ENCODE peak calls at places on chromosomes 6 and 20, in five cellular contexts. U is breast epithelium, Y is uterus, B is mesendoderm, E is OCI-LY7. H is an unnamed sample. For H3K4me1, the result is how much of the 10 kb centered on the place peaks cover.

GRCh38 chr6:25022140-25022553 is 86.4 kb upstream of the RIPOR2 start:
- DNase-seq in U (no peak), Y (no peak), B (no peak), E (no peak), H (no peak)

GRCh38 chr6:14542670-14543366 is 425.2 kb downstream of the CD83 start:
- DNase-seq in U (no peak), Y (no peak), B (no peak), E (peak), H (no peak)

GRCh38 chr6:36113049-36113448 is 17.3 kb upstream of the MAPK13 start:
- DNase-seq in U (no peak), Y (no peak), B (no peak), E (no peak), H (no peak)

GRCh38 chr6:127015858-127016257 is 102.6 kb upstream of the RSPO3 start:
- DNase-seq in U (no peak), Y (no peak), B (peak), E (no peak), H (no peak)

GRCh38 chr6:84635081-84635745 is 129.2 kb downstream of the TBX18 start:
- DNase-seq in U (no peak), Y (no peak), B (peak), E (no peak), H (no peak)

GRCh38 chr6:37809144-37809543 is 10.4 kb upstream of the ZFAND3 start:
- DNase-seq in U (no peak), Y (no peak), B (no peak), E (no peak), H (no peak)

GRCh38 chr6:132412656-132413500 is 11.6 kb upstream of the MOXD1 start:
- DNase-seq in U (no peak), Y (no peak), B (no peak), E (no peak), H (no peak)

GRCh38 chr6:93624408-93624807 is 205.0 kb upstream of the EPHA7 start:
- DNase-seq in U (no peak), Y (no peak), B (no peak), E (no peak), H (no peak)

GRCh38 chr6:10759884-10760329 is 12.3 kb downstream of the TMEM14B start:
- DNase-seq in U (no peak), Y (peak), B (no peak), E (no peak), H (no peak)

GRCh38 chr6:142675925-142676324 is 269.1 kb downstream of the HIVEP2 start:
- DNase-seq in U (no peak), Y (no peak), B (no peak), E (no peak), H (no peak)

GRCh38 chr6:89997456-89998445 is 103.5 kb downstream of the GJA10 start:
- DNase-seq in U (peak), Y (no peak), B (no peak), E (no peak), H (no peak)

GRCh38 chr20:31713312-31714049 is 9.2 kb downstream of the BCL2L1 start:
- DNase-seq in U (peak), Y (peak), B (peak), E (no peak), H (peak)

GRCh38 chr20:51311636-51312479 is 230.7 kb downstream of the NFATC2 start:
- DNase-seq in U (no peak), Y (no peak), B (peak), E (no peak), H (no peak)

GRCh38 chr20:14055127-14055742 is 59.9 kb downstream of the MACROD2 start:
- DNase-seq in U (no peak), Y (no peak), B (peak), E (peak), H (no peak)

GRCh38 chr20:50655325-50655880 is 35.9 kb downstream of the RIPOR3 start:
- DNase-seq in U (peak), Y (peak), B (no peak), E (no peak), H (no peak)

GRCh38 chr20:40680560-40680959 is 8.5 kb downstream of the MAFB start:
- DNase-seq in U (no peak), Y (no peak), B (no peak), E (no peak), H (no peak)

GRCh38 chr6:159929819-159930218 is 39.0 kb downstream of the MAS1 start:
- DNase-seq in U (no peak), Y (no peak), B (no peak), E (no peak), H (no peak)

GRCh38 chr20:258963-259362 is 1.4 kb downstream of the DEFB132 start:
- DNase-seq in U (no peak), Y (no peak), B (peak), E (peak), H (no peak)

GRCh38 chr20:257419-257818 is at the start of gene DEFB132:
- DNase-seq in U (no peak), Y (no peak), B (no peak), E (no peak), H (no peak)

GRCh38 chr20:259991-260390 is 2.5 kb downstream of the DEFB132 start:
- DNase-seq in U (no peak), Y (no peak), B (no peak), E (no peak), H (no peak)

GRCh38 chr20:263701-264100 is 6.2 kb downstream of the DEFB132 start:
- DNase-seq in U (no peak), Y (no peak), B (no peak), E (no peak), H (no peak)

GRCh38 chr20:258269-258858 is 840 bp downstream of the DEFB132 start:
- DNase-seq in U (no peak), Y (no peak), B (no peak), E (no peak), H (no peak)
- H3K27ac ChIP-seq in U (no peak), Y (no peak), B (no peak), E (no peak), H (no peak)

GRCh38 chr6:129133770-129134192 is 250.8 kb downstream of the LAMA2 start:
- DNase-seq in U (no peak), Y (peak), B (no peak), E (no peak), H (no peak)
- H3K4me1 ChIP-seq in U (under half), Y (under half), B (under half), E (under half), H (under half)

GRCh38 chr6:44022296-44022661 is 105.0 kb downstream of the MRPL14 start:
- DNase-seq in U (no peak), Y (no peak), B (no peak), E (no peak), H (no peak)

GRCh38 chr6:44023586-44024454 is 103.4 kb downstream of the MRPL14 start:
- DNase-seq in U (no peak), Y (peak), B (no peak), E (no peak), H (no peak)

GRCh38 chr6:44024597-44025219 is 102.5 kb downstream of the MRPL14 start:
- DNase-seq in U (no peak), Y (peak), B (no peak), E (peak), H (no peak)

GRCh38 chr6:44021628-44022295 is 105.5 kb downstream of the MRPL14 start:
- DNase-seq in U (no peak), Y (peak), B (no peak), E (no peak), H (no peak)

GRCh38 chr6:44022671-44023352 is 104.4 kb downstream of the MRPL14 start:
- DNase-seq in U (no peak), Y (peak), B (no peak), E (no peak), H (no peak)
- H3K27ac ChIP-seq in U (no peak), Y (peak), B (no peak), E (no peak), H (no peak)

GRCh38 chr6:2959909-2960719 is 11.3 kb downstream of the SERPINB6 start:
- DNase-seq in U (peak), Y (no peak), B (peak), E (no peak), H (no peak)

GRCh38 chr6:2958331-2958711 is 13.0 kb downstream of the SERPINB6 start:
- DNase-seq in U (no peak), Y (no peak), B (no peak), E (no peak), H (no peak)

GRCh38 chr6:2956930-2957329 is 14.4 kb downstream of the SERPINB6 start:
- DNase-seq in U (no peak), Y (no peak), B (no peak), E (no peak), H (no peak)

GRCh38 chr6:2957696-2958330 is 13.6 kb downstream of the SERPINB6 start:
- DNase-seq in U (no peak), Y (no peak), B (no peak), E (no peak), H (no peak)

GRCh38 chr6:2958802-2959201 is 12.6 kb downstream of the SERPINB6 start:
- DNase-seq in U (no peak), Y (no peak), B (no peak), E (no peak), H (no peak)
- H3K4me1 ChIP-seq in U (under half), Y (under half), B (under half), E (under half), H (under half)

GRCh38 chr6:55937227-55937626 is 61.8 kb upstream of the BMP5 start:
- DNase-seq in U (no peak), Y (no peak), B (no peak), E (no peak), H (no peak)
- H3K27ac ChIP-seq in U (no peak), Y (no peak), B (no peak), E (no peak), H (no peak)

GRCh38 chr20:49460131-49460530 is 22.3 kb downstream of the KCNB1 start:
- DNase-seq in U (no peak), Y (no peak), B (no peak), E (no peak), H (no peak)

GRCh38 chr20:49461894-49462293 is 20.6 kb downstream of the KCNB1 start:
- DNase-seq in U (no peak), Y (no peak), B (no peak), E (no peak), H (no peak)

GRCh38 chr20:49457444-49457843 is 25.0 kb downstream of the KCNB1 start:
- DNase-seq in U (no peak), Y (no peak), B (peak), E (no peak), H (no peak)

GRCh38 chr20:49460916-49461315 is 21.6 kb downstream of the KCNB1 start:
- DNase-seq in U (peak), Y (no peak), B (no peak), E (no peak), H (no peak)

DNA sequence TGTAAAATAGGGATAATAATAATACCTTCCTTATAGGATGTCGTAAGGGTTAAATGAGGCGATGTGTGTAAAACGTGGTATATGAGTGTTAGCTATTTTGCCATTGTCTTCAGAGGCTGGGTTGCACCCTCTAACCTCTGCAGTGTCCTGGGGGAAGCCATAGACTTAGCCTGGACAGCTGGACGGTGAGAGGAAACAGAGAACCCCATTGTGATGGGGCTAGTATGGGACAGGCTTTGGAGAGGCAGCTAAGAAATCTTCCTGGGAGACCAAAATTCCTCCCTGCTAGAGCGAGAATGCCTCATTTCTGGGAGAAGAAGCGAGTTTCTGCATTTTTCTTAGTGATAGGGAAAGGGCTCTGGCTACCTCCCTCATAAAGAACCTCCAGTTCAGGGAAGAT is 22.8 kb downstream of the KCNB1 start:
- DNase-seq in U (no peak), Y (no peak), B (no peak), E (no peak), H (no peak)
- H3K4me1 ChIP-seq in U (under half), Y (under half), B (under half), E (under half), H (under half)

GRCh38 chr20:3765171-3765887 is 2.2 kb downstream of the ADISSP start:
- DNase-seq in U (no peak), Y (no peak), B (no peak), E (no peak), H (no peak)
- H3K27ac ChIP-seq in U (no peak), Y (no peak), B (no peak), E (no peak), H (no peak)

GRCh38 chr20:35302421-35303335 is 10.5 kb upstream of the FAM83C start:
- DNase-seq in U (no peak), Y (no peak), B (no peak), E (no peak), H (no peak)

GRCh38 chr20:35303382-35303734 is 11.1 kb upstream of the FAM83C start:
- DNase-seq in U (no peak), Y (no peak), B (no peak), E (no peak), H (no peak)

GRCh38 chr20:35305682-35306556 is 13.7 kb upstream of the FAM83C start:
- DNase-seq in U (peak), Y (no peak), B (peak), E (no peak), H (peak)

GRCh38 chr20:35304956-35305355 is 12.7 kb upstream of the FAM83C start:
- DNase-seq in U (no peak), Y (no peak), B (no peak), E (no peak), H (no peak)

GRCh38 chr20:35303735-35304431 is 11.7 kb upstream of the FAM83C start:
- DNase-seq in U (peak), Y (peak), B (peak), E (peak), H (peak)
- H3K4me1 ChIP-seq in U (under half), Y (under half), B (under half), E (under half), H (under half)

DNA sequence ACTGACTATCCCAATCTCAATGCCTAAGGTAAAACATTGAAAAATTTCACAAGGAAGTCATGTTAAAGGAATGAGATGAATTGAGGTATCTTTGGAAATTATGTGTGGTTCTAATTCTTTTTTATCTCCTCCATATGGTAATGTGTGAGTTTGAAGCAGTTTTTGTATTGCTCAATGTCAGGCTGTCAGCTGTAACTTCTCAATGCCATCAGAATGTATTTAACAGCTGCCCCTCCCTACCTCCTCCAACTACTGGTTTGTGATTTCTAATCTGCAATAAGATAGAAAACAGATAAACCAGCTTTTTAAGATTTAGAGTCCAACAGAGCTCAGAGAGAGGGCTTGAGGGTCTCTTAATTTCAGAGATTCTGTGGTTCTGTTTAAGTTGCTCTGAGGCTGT is 1005.8 kb upstream of the ADGRB3 start:
- DNase-seq in U (no peak), Y (no peak), B (peak), E (no peak), H (no peak)
- H3K27ac ChIP-seq in U (no peak), Y (no peak), B (no peak), E (no peak), H (peak)

H was measured in thoracic aorta.